ENCODE peak calls at places on chromosome 12, in five cellular contexts. G, O, C, Q and U are unnamed samples.

GRCh38 chr12:129902371-129903091 is 1.3 kb downstream of the TMEM132D start:
- DNase-seq in Q (no peak), C (no peak), G (no peak), O (no peak), U (no peak)

GRCh38 chr12:47376937-47377336 is 297.2 kb upstream of the AMIGO2 start:
- DNase-seq in O (no peak), Q (no peak), C (no peak), G (no peak), U (no peak)

GRCh38 chr12:107398101-107398500 is 287.5 kb upstream of the PWP1 start:
- DNase-seq in C (no peak), O (no peak), Q (no peak), G (no peak), U (no peak)

GRCh38 chr12:38157933-38158401 is 158.6 kb upstream of the ALG10B start:
- DNase-seq in C (no peak), Q (no peak), G (peak), O (no peak), U (no peak)

GRCh38 chr12:54879132-54879531 is 24.8 kb downstream of the MUCL1 start:
- DNase-seq in G (no peak), O (no peak), C (no peak), Q (no peak), U (no peak)

GRCh38 chr12:26372856-26373255 is 177.5 kb downstream of the SSPN start:
- DNase-seq in G (no peak), O (no peak), Q (no peak), C (no peak), U (no peak)

GRCh38 chr12:38880288-38880687 is 25.1 kb downstream of the CPNE8 start:
- DNase-seq in Q (no peak), G (no peak), O (no peak), C (no peak), U (peak)

GRCh38 chr12:49962861-49963765 is 1.4 kb downstream of the AQP5 start:
- DNase-seq in O (peak), G (peak), Q (no peak), C (no peak), U (peak)

GRCh38 chr12:92290016-92290685 is 144.5 kb upstream of the BTG1 start:
- DNase-seq in Q (no peak), O (no peak), G (no peak), C (no peak), U (no peak)

GRCh38 chr12:83389237-83389996 is 702.7 kb downstream of the TMTC2 start:
- DNase-seq in O (peak), C (no peak), G (no peak), Q (no peak), U (peak)

GRCh38 chr12:48744251-48745008 is 27.9 kb upstream of the CCNT1 start:
- DNase-seq in C (no peak), G (no peak), Q (no peak), O (no peak), U (peak)

GRCh38 chr12:34391771-34392581 is 369.7 kb downstream of the ALG10 start:
- DNase-seq in Q (no peak), C (no peak), G (peak), O (no peak), U (peak)

GRCh38 chr12:80837342-80837978 is 100.3 kb downstream of the LIN7A start:
- DNase-seq in Q (peak), C (no peak), O (peak), G (no peak), U (no peak)

GRCh38 chr12:89073027-89073398 is 279.3 kb downstream of the DUSP6 start:
- DNase-seq in O (peak), Q (no peak), C (no peak), G (no peak), U (peak)

GRCh38 chr12:123471374-123472068 is 13.6 kb downstream of the SNRNP35 start:
- DNase-seq in C (no peak), G (no peak), Q (no peak), O (no peak), U (no peak)

GRCh38 chr12:92129609-92130008 is 16.0 kb downstream of the BTG1 start:
- DNase-seq in G (no peak), O (no peak), C (no peak), Q (no peak), U (no peak)

GRCh38 chr12:116284401-116284800 is 6.9 kb upstream of the MED13L start:
- DNase-seq in G (no peak), O (no peak), C (no peak), Q (no peak), U (no peak)

GRCh38 chr12:8461426-8461825 is 5.7 kb downstream of the CLEC6A start:
- DNase-seq in C (no peak), G (no peak), O (no peak), Q (no peak), U (no peak)

GRCh38 chr12:26678697-26679660 is 154.0 kb downstream of the ITPR2 start:
- DNase-seq in G (no peak), C (no peak), O (no peak), Q (no peak), U (no peak)

GRCh38 chr12:47808049-47808448 is 11.7 kb downstream of the HDAC7 start:
- DNase-seq in G (peak), C (peak), O (peak), Q (peak), U (no peak)

GRCh38 chr12:110203546-110203945 is 77.5 kb upstream of the ATP2A2 start:
- DNase-seq in Q (no peak), C (no peak), G (no peak), O (no peak), U (no peak)

GRCh38 chr12:2963760-2964292 is 4.6 kb downstream of the TEAD4 start:
- DNase-seq in O (no peak), G (no peak), Q (no peak), C (no peak), U (no peak)

GRCh38 chr12:25585021-25585523 is 32.0 kb upstream of the LMNTD1 start:
- DNase-seq in G (no peak), Q (no peak), O (peak), C (peak), U (peak)

GRCh38 chr12:84924956-84925355 is 12.4 kb upstream of the SLC6A15 start:
- DNase-seq in G (no peak), O (no peak), C (no peak), Q (no peak), U (no peak)

DNA sequence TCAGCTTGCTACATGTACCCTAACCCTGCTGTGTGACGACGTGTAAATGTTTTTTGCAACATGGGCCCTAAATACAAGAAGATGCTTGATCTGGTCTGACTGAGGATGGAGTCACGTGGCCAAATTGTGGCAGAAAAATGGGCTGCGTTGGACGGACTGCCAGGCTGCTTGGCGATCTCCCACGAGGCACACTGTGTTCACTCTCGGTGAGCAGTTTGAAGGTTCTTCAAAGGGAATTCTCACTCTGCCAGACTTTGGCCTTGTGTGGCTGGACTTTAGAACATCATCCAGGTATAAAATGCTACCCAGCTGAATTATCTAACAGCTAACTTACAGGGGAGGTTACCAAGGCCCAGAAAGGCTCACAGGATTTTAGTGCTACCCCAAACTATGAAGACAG is 85.1 kb downstream of the KDM2B start:
- DNase-seq in G (no peak), C (no peak), Q (no peak), O (no peak), U (peak)
- H3K4me3 ChIP-seq in G (no peak), C (no peak), Q (no peak), O (no peak), U (no peak)

DNA sequence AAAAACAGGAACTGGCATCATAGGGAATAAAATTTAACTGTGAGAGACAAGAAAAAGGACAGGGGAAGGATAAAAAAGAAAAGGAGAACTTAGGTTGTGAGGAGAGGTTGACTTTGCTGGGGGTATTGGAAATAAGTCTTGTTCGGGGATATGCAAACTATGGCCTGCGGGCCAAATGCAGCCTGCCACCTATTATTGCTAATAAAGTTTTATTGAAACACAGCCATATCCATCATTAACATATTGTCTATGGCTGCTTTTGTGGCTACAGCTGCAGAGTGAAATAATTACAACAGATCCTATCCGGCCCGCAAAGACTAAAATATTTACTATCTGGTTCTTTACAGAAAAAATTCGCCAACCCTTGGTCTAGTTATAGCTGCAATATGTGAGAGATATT is 18.6 kb downstream of the BBS10 start:
- DNase-seq in Q (no peak), C (no peak), G (no peak), O (no peak), U (no peak)
- H3K27ac ChIP-seq in Q (no peak), C (no peak), G (no peak), O (no peak), U (no peak)

GRCh38 chr12:58529114-58529665 is 391.1 kb downstream of the LRIG3 start:
- DNase-seq in G (no peak), Q (no peak), O (no peak), C (no peak), U (no peak)
- H3K4me3 ChIP-seq in G (no peak), Q (no peak), O (no peak), C (no peak), U (no peak)

GRCh38 chr12:106078358-106079025 is 60.3 kb downstream of the NUAK1 start:
- DNase-seq in C (no peak), Q (no peak), G (no peak), O (no peak), U (no peak)
- H3K27ac ChIP-seq in C (no peak), Q (no peak), G (no peak), O (no peak), U (no peak)